ENCODE peak calls at places on chromosomes 3 and 15, in eight cellular contexts. B, G, T, X, L, N, Y and U are unnamed samples.
A peak's percentile ranks its signal among the peaks of the same experiment; 100 is the strongest.

GRCh38 chr3:11482024-11482423 is 161.7 kb downstream of the VGLL4 start:
- DNase-seq in B (peak; percentile 79), G (no peak), T (peak; percentile 64), X (peak; percentile 75), L (peak; percentile 54), N (peak; percentile 46), Y (peak; percentile 73), U (no peak)

GRCh38 chr3:168828943-168829342 is 733.2 kb upstream of the GOLIM4 start:
- DNase-seq in B (no peak), G (no peak), T (no peak), X (no peak), L (no peak), N (no peak), Y (no peak), U (no peak)

GRCh38 chr3:142886938-142887337 is 1.9 kb downstream of the PCOLCE2 start:
- DNase-seq in B (no peak), G (no peak), T (no peak), X (no peak), L (peak; percentile 50), N (peak; percentile 88), Y (no peak), U (peak; percentile 56)

GRCh38 chr3:134030801-134031619 is 1.3 kb upstream of the SLCO2A1 start:
- DNase-seq in B (no peak), G (no peak), T (no peak), X (no peak), L (no peak), N (no peak), Y (no peak), U (no peak)

GRCh38 chr15:77023576-77024272 is 28.8 kb downstream of the PSTPIP1 start:
- DNase-seq in B (no peak), G (no peak), T (peak; percentile 25), X (peak; percentile 11), L (no peak), N (no peak), Y (no peak), U (no peak)

GRCh38 chr3:132554437-132554836 is 42.6 kb upstream of the ACKR4 start:
- DNase-seq in B (no peak), G (no peak), T (no peak), X (no peak), L (peak; percentile 51), N (no peak), Y (no peak), U (peak; percentile 73)

GRCh38 chr3:188832146-188832545 is 339.6 kb upstream of the TPRG1 start:
- DNase-seq in B (no peak), G (no peak), T (no peak), X (no peak), L (no peak), N (no peak), Y (no peak), U (no peak)

GRCh38 chr3:152317956-152318355 is 49.2 kb downstream of the MBNL1 start:
- DNase-seq in B (no peak), G (no peak), T (no peak), X (no peak), L (peak; percentile 87), N (peak; percentile 47), Y (no peak), U (peak; percentile 48)

GRCh38 chr3:42254566-42254965 is 11.4 kb downstream of the CCK start:
- DNase-seq in B (no peak), G (no peak), T (no peak), X (no peak), L (no peak), N (no peak), Y (no peak), U (no peak)

DNA sequence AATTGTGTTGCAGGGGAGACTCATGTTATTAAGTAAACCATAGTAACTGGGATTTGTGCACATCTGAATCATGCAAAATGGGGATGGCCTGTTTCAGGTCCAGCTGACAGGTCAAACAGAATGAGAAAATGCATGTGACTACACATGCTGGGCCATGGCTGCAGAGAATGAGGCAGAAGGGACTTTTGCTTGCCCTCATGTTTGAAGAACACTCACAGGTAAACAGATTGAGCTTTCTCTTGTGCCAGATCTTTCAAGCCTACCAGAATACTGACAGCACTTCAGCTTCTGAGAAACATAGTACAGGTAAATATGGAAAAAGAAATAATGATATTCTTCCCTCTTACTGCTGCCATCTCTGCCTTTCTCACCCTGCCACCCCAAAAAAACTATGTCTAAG is 115.0 kb downstream of the POLQ start:
- DNase-seq in B (no peak), G (no peak), T (no peak), X (no peak), L (no peak), N (no peak), Y (no peak), U (no peak)
- H3K4me3 ChIP-seq in B (no peak overlapping the region), G (no peak overlapping the region), T (no peak overlapping the region), X (no peak overlapping the region), L (no peak overlapping the region), N (no peak overlapping the region), Y (no peak overlapping the region), U (no peak overlapping the region)

DNA sequence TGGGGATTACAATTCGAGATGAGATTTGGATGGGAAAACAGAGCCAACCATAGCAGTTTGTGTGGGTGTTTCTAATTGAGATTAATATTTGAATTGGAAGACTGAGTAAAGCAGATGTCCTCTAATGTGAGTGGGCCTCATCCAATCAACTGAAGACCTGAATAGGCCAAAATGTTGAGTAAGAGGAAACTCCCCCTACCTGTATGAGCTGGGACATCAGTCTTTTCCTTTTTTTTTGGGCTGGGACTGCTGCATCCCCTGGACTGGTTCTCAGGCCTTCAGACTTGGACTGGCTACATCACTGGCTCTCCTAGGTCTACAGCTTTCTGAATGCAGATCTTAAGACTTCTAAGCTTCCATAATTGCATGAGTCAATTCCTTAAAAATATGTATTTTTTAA is 144.1 kb downstream of the CD47 start:
- DNase-seq in B (no peak), G (no peak), T (no peak), X (no peak), L (no peak), N (no peak), Y (no peak), U (no peak)
- TF ChIP-seq CTCF in B (no peak), G (no peak), T (no peak), X (no peak), L (no peak), N (no peak), Y (no peak), U (no peak)

GRCh38 chr3:49017229-49017615 is 1.2 kb downstream of the DALRD3 start:
- DNase-seq in B (no peak), G (no peak), T (no peak), X (no peak), L (no peak), N (no peak), Y (no peak), U (no peak)
- H3K4me3 ChIP-seq in B (peak overlapping the region; percentile 88), G (peak overlapping the region; percentile 84), T (peak overlapping the region; percentile 90), X (peak overlapping the region; percentile 81), L (peak overlapping the region; percentile 95), N (peak overlapping the region; percentile 80), Y (peak overlapping the region; percentile 63), U (peak overlapping the region; percentile 77)

GRCh38 chr15:50149090-50149489 is 30.1 kb upstream of the ATP8B4 start:
- DNase-seq in B (no peak), G (no peak), T (no peak), X (no peak), L (no peak), N (no peak), Y (no peak), U (no peak)

GRCh38 chr15:50150851-50151250 is 31.1 kb upstream of the SLC27A2 start:
- DNase-seq in B (no peak), G (no peak), T (no peak), X (no peak), L (no peak), N (no peak), Y (no peak), U (no peak)

GRCh38 chr15:50150349-50150748 is 31.3 kb upstream of the ATP8B4 start:
- DNase-seq in B (no peak), G (no peak), T (no peak), X (no peak), L (no peak), N (no peak), Y (no peak), U (no peak)

GRCh38 chr15:50146661-50147060 is 27.6 kb upstream of the ATP8B4 start:
- DNase-seq in B (no peak), G (no peak), T (no peak), X (no peak), L (no peak), N (no peak), Y (no peak), U (no peak)

GRCh38 chr15:50148362-50148963 is 29.4 kb upstream of the ATP8B4 start:
- DNase-seq in B (no peak), G (no peak), T (no peak), X (no peak), L (peak; percentile 79), N (peak; percentile 83), Y (no peak), U (peak; percentile 81)
- TF ChIP-seq CTCF in B (no peak), G (peak; percentile 96), T (no peak), X (no peak), L (peak; percentile 68), N (peak; percentile 89), Y (no peak), U (peak; percentile 78)

DNA sequence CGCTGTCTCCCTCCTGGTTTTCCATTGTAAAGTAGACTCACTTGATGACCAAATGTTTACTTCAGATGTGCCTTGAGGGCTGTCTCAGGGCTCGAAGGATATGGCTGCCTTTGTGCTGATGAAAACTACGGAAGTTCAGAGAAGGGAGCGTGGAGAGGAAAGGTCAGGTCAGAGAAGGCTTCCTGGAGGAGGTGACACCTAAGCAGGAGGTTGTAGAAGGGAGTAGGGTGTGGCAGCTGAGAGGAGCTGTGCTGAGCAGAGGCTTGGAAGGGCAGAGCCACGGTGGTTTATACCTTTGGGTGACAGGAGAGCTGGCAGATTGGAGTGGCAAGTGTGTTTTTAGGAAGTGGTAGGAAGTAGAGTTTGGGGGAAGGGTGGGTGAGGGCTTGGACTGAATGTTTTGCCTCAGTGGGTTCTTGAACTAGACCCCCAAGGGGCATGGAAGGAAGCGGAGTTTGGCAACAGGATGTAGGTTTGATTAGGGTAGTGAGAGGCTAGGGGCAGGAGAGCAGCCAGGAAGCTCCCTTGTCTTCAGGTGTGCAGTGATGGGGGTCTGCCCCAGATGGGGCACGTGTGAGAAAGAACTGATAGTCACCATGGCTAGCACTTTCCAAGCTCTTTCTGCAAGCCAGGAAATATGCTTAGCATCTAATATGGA is 4.5 kb downstream of the ZSCAN2 start:
- DNase-seq in B (no peak), G (no peak), T (no peak), X (no peak), L (peak; percentile 14), N (no peak), Y (no peak), U (no peak)
- H3K4me3 ChIP-seq in B (no peak overlapping the region), G (no peak overlapping the region), T (no peak overlapping the region), X (no peak overlapping the region), L (no peak overlapping the region), N (no peak overlapping the region), Y (no peak overlapping the region), U (no peak overlapping the region)

GRCh38 chr15:90004671-90005070 is 3.5 kb downstream of the ZNF710 start:
- DNase-seq in B (no peak), G (peak; percentile 65), T (no peak), X (peak; percentile 58), L (peak; percentile 99), N (peak; percentile 96), Y (peak; percentile 76), U (peak; percentile 95)
- TF ChIP-seq CTCF in B (no peak), G (no peak), T (no peak), X (no peak), L (no peak), N (no peak), Y (no peak), U (no peak)